ENCODE peak calls at places on chromosomes 3 and 15, in five cellular contexts. F is A549, J is K562, X is IMR-90, Z is HepG2. Y is an unnamed sample.

GRCh38 chr3:129597792-129598381 is 8.6 kb downstream of the PLXND1 start:
- DNase-seq in X (peak), F (no peak), Z (no peak), J (no peak), Y (no peak)

GRCh38 chr3:52494446-52494845 is 692 bp upstream of the STAB1 start:
- DNase-seq in F (no peak), Z (no peak), J (no peak), X (no peak), Y (no peak)

GRCh38 chr15:69253156-69253555 is 45.6 kb upstream of the PAQR5 start:
- DNase-seq in J (no peak), Z (no peak), X (peak), F (peak), Y (no peak)

GRCh38 chr3:174619244-174619643 is 239.9 kb upstream of the NAALADL2 start:
- DNase-seq in X (no peak), Z (no peak), F (no peak), J (no peak), Y (no peak)

GRCh38 chr3:71694358-71694999 is 30.7 kb downstream of the EIF4E3 start:
- DNase-seq in X (peak), Z (no peak), F (no peak), J (no peak), Y (no peak)

GRCh38 chr15:40421246-40422157 is 15.9 kb downstream of the IVD start:
- DNase-seq in J (peak), Z (peak), F (peak), X (peak), Y (peak)

GRCh38 chr15:78065973-78066946 is 11.3 kb downstream of the TBC1D2B start:
- DNase-seq in J (no peak), X (no peak), Z (no peak), F (no peak), Y (no peak)

GRCh38 chr3:124260206-124260915 is 268.4 kb upstream of the ROPN1 start:
- DNase-seq in J (no peak), X (peak), F (peak), Z (no peak), Y (no peak)

GRCh38 chr3:100120022-100120421 is 5.7 kb upstream of the FILIP1L start:
- DNase-seq in X (no peak), F (no peak), Z (no peak), J (no peak), Y (no peak)

GRCh38 chr15:62932436-62932835 is 110.1 kb upstream of the TPM1 start:
- DNase-seq in F (no peak), Z (no peak), X (peak), J (no peak), Y (no peak)

GRCh38 chr15:62934236-62934971 is 108.1 kb upstream of the TPM1 start:
- DNase-seq in X (no peak), F (no peak), Z (no peak), J (no peak), Y (no peak)

GRCh38 chr15:62938825-62939224 is 103.7 kb upstream of the TPM1 start:
- DNase-seq in Z (no peak), X (no peak), J (no peak), F (no peak), Y (no peak)

GRCh38 chr15:62933388-62933787 is 109.2 kb upstream of the TPM1 start:
- DNase-seq in J (no peak), Z (no peak), F (no peak), X (peak), Y (no peak)

GRCh38 chr15:62935300-62936081 is 107.1 kb upstream of the TPM1 start:
- DNase-seq in Z (peak), F (no peak), J (no peak), X (no peak), Y (peak)
- TF ChIP-seq MAFK in Z (no peak), F (no peak), J (no peak), X (no peak), Y (no peak)

DNA sequence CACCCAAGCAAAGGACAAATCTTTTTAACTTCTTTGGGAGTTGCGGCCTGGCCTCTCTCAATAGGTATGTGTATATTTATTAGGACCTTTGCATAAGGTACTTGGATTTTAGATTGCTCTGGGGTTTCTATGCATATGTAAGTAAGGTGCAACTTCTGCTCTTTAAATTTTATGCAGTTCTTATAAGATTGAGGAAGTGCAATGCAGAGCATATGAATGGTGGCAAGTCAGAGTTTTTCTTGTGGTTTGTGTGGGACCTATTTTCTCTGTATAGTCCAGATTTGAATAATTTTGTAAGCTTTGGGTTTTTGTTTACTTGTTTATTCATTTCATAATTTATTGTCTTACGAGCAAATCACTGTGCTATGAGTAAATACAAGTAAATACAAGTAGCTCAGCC is 101.4 kb downstream of the ATG7 start:
- DNase-seq in F (no peak), J (no peak), X (no peak), Z (no peak), Y (no peak)
- TF ChIP-seq MAFK in F (no peak), J (no peak), X (no peak), Z (no peak), Y (no peak)

GRCh38 chr15:57962887-57963286 is 102.6 kb downstream of the ALDH1A2 start:
- DNase-seq in Z (no peak), J (no peak), F (no peak), X (no peak), Y (no peak)
- TF ChIP-seq MAFK in Z (no peak), J (no peak), F (no peak), X (no peak), Y (no peak)

GRCh38 chr3:14124223-14124614 is 451 bp downstream of the CHCHD4 start:
- DNase-seq in F (peak), Z (peak), X (no peak), J (no peak), Y (no peak)
- TF ChIP-seq MAFK in F (no peak), Z (no peak), X (no peak), J (peak), Y (no peak)

GRCh38 chr3:43869491-43869890 is 178.8 kb downstream of the ABHD5 start:
- DNase-seq in J (no peak), X (no peak), Z (no peak), F (no peak), Y (no peak)
- TF ChIP-seq MAFK in J (no peak), X (no peak), Z (no peak), F (no peak), Y (no peak)

DNA sequence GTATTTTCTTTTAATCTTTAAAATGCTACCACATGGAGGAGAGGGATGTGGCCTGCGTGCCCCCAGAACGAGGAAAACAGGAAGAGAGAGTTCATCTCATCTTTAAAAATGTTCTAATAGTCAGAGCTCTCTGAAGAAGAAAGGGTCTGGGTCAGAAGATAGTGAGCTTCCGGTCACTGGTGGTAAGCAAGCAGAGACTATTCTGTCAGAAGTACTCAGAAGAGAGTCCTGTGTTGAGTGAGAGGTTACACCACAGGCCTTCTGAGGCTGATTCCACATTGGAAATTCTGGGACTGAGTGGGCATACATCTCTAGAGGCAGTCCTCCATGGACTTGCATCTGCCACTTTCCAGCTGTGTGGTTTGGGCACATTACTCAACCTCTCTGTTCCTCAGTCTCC is 82.2 kb upstream of the SLC6A1 start:
- DNase-seq in X (no peak), F (no peak), J (no peak), Z (no peak), Y (no peak)
- TF ChIP-seq MAFK in X (no peak), F (no peak), J (no peak), Z (no peak), Y (no peak)